ENCODE peak calls at places on chromosomes 7 and 10, in ten cellular contexts. S, Y, M, Q, N, R, J, I, B and T are unnamed samples.

GRCh38 chr10:24008164-24009066 is 200.5 kb upstream of the KIAA1217 start:
- DNase-seq in S (no peak), Y (no peak), M (no peak), Q (no peak), N (no peak), R (no peak), J (peak; percentile 15), I (no peak), B (no peak), T (no peak)

GRCh38 chr10:131514454-131514853 is 202.9 kb upstream of the TCERG1L start:
- DNase-seq in S (no peak), Y (no peak), M (no peak), Q (no peak), N (no peak), R (peak; percentile 6), J (peak; percentile 12), I (no peak), B (no peak), T (no peak)

GRCh38 chr10:70892631-70893030 is 4.3 kb upstream of the PCBD1 start:
- DNase-seq in S (no peak), Y (no peak), M (no peak), Q (no peak), N (no peak), R (no peak), J (no peak), I (no peak), B (no peak), T (no peak)

GRCh38 chr7:14449291-14449690 is 453.3 kb downstream of the DGKB start:
- DNase-seq in S (no peak), Y (no peak), M (no peak), Q (no peak), N (no peak), R (no peak), J (no peak), I (no peak), B (no peak), T (no peak)

GRCh38 chr10:78413294-78414055 is 379.8 kb downstream of the RPS24 start:
- DNase-seq in S (no peak), Y (no peak), M (no peak), Q (no peak), N (no peak), R (no peak), J (no peak), I (no peak), B (no peak), T (no peak)

GRCh38 chr10:21510218-21511070 is 15.0 kb downstream of the SKIDA1 start:
- DNase-seq in S (no peak), Y (no peak), M (no peak), Q (no peak), N (no peak), R (no peak), J (peak; percentile 90), I (no peak), B (no peak), T (no peak)

GRCh38 chr10:112768121-112768520 is 181.9 kb upstream of the TCF7L2 start:
- DNase-seq in S (no peak), Y (no peak), M (no peak), Q (no peak), N (no peak), R (no peak), J (no peak), I (no peak), B (no peak), T (no peak)

GRCh38 chr7:38330861-38331709 is 57.6 kb upstream of the TARP start:
- DNase-seq in S (no peak), Y (peak; percentile 42), M (no peak), Q (no peak), N (no peak), R (no peak), J (no peak), I (no peak), B (no peak), T (no peak)

GRCh38 chr7:141697211-141697871 is 4.6 kb downstream of the DENND11 start:
- DNase-seq in S (no peak), Y (no peak), M (no peak), Q (no peak), N (no peak), R (no peak), J (no peak), I (no peak), B (no peak), T (no peak)

GRCh38 chr7:150897502-150898474 is 45.5 kb downstream of the AOC1 start:
- DNase-seq in S (no peak), Y (no peak), M (peak; percentile 88), Q (no peak), N (no peak), R (no peak), J (no peak), I (no peak), B (no peak), T (no peak)

GRCh38 chr7:104272767-104273384 is 55.5 kb upstream of the LHFPL3 start:
- DNase-seq in S (peak; percentile 36), Y (peak; percentile 26), M (peak; percentile 38), Q (no peak), N (no peak), R (peak; percentile 9), J (no peak), I (no peak), B (no peak), T (peak; percentile 27)

GRCh38 chr7:36232555-36232954 is 79.5 kb downstream of the EEPD1 start:
- DNase-seq in S (no peak), Y (no peak), M (no peak), Q (no peak), N (no peak), R (no peak), J (no peak), I (no peak), B (no peak), T (peak; percentile 78)

GRCh38 chr10:126315471-126316177 is 72.7 kb downstream of the ADAM12 start:
- DNase-seq in S (no peak), Y (no peak), M (no peak), Q (no peak), N (no peak), R (no peak), J (no peak), I (no peak), B (no peak), T (no peak)

GRCh38 chr7:73999664-74000420 is 28.1 kb upstream of the ELN start:
- DNase-seq in S (no peak), Y (no peak), M (no peak), Q (no peak), N (no peak), R (no peak), J (no peak), I (no peak), B (no peak), T (no peak)

GRCh38 chr10:22410846-22411245 is 65.5 kb downstream of the SPAG6 start:
- DNase-seq in S (no peak), Y (no peak), M (no peak), Q (no peak), N (no peak), R (no peak), J (no peak), I (no peak), B (no peak), T (no peak)

GRCh38 chr7:100401811-100402210 is 26.7 kb downstream of the ZCWPW1 start:
- DNase-seq in S (no peak), Y (no peak), M (no peak), Q (no peak), N (no peak), R (no peak), J (no peak), I (no peak), B (no peak), T (no peak)

GRCh38 chr10:104306897-104307296 is 31.4 kb downstream of the ITPRIP start:
- DNase-seq in S (no peak), Y (no peak), M (no peak), Q (no peak), N (no peak), R (no peak), J (no peak), I (no peak), B (no peak), T (no peak)

GRCh38 chr10:66058594-66058993 is 867.2 kb upstream of the LRRTM3 start:
- DNase-seq in S (no peak), Y (no peak), M (no peak), Q (no peak), N (no peak), R (no peak), J (no peak), I (no peak), B (no peak), T (no peak)

GRCh38 chr10:114499630-114500190 is 95.4 kb upstream of the AFAP1L2 start:
- DNase-seq in S (peak; percentile 23), Y (no peak), M (peak; percentile 26), Q (no peak), N (no peak), R (no peak), J (no peak), I (peak; percentile 42), B (peak; percentile 61), T (no peak)

GRCh38 chr7:40804477-40805215 is 669.8 kb downstream of the SUGCT start:
- DNase-seq in S (no peak), Y (no peak), M (no peak), Q (no peak), N (no peak), R (no peak), J (no peak), I (no peak), B (no peak), T (no peak)

GRCh38 chr7:112199035-112199655 is 7.1 kb downstream of the DOCK4 start:
- DNase-seq in S (no peak), Y (no peak), M (no peak), Q (no peak), N (no peak), R (no peak), J (no peak), I (no peak), B (no peak), T (no peak)

GRCh38 chr7:149626972-149627371 is 129.4 kb upstream of the ZNF746 start:
- DNase-seq in S (no peak), Y (no peak), M (no peak), Q (no peak), N (no peak), R (no peak), J (no peak), I (no peak), B (no peak), T (no peak)

GRCh38 chr10:124249812-124250432 is 156.5 kb upstream of the CHST15 start:
- DNase-seq in S (no peak), Y (peak; percentile 40), M (no peak), Q (no peak), N (no peak), R (no peak), J (no peak), I (no peak), B (no peak), T (no peak)

GRCh38 chr7:152989889-152990380 is 230.4 kb downstream of the ACTR3B start:
- DNase-seq in S (no peak), Y (no peak), M (no peak), Q (no peak), N (no peak), R (peak; percentile 26), J (peak; percentile 54), I (no peak), B (no peak), T (no peak)

GRCh38 chr10:73641272-73642060 is at the start of gene MYOZ1:
- DNase-seq in S (peak; percentile 21), Y (no peak), M (no peak), Q (no peak), N (no peak), R (no peak), J (no peak), I (no peak), B (no peak), T (no peak)

GRCh38 chr7:149686001-149686400 is 87.4 kb downstream of the ZNF467 start:
- DNase-seq in S (no peak), Y (no peak), M (no peak), Q (no peak), N (no peak), R (no peak), J (no peak), I (no peak), B (no peak), T (no peak)

GRCh38 chr10:109952526-109952925 is 29.2 kb upstream of the XPNPEP1 start:
- DNase-seq in S (no peak), Y (no peak), M (no peak), Q (no peak), N (no peak), R (no peak), J (no peak), I (no peak), B (no peak), T (no peak)

GRCh38 chr7:5396542-5396941 is 27.1 kb downstream of the TNRC18 start:
- DNase-seq in S (peak; percentile 85), Y (no peak), M (peak; percentile 78), Q (peak; percentile 38), N (no peak), R (peak; percentile 83), J (no peak), I (peak; percentile 56), B (peak; percentile 64), T (no peak)